ENCODE peak calls at places on chromosomes 11 and 22, in seven cellular contexts. S is cardiac fibroblast; F is AG04449; J is BE2C; Y is fibroblast of the aortic adventitia; E is CD8-positive, alpha-beta T cell; Z is ascending aorta. P is an unnamed sample.
A peak's percentile ranks its signal among the peaks of the same experiment; 100 is the strongest.

GRCh38 chr11:20518323-20518834 is 81.0 kb upstream of the SLC6A5 start:
- DNase-seq in S (no peak), F (no peak), J (no peak), Y (no peak), E (no peak), Z (no peak), P (no peak)

GRCh38 chr11:116691779-116692178 is 81.0 kb downstream of the BUD13 start:
- DNase-seq in S (peak; percentile 43), F (no peak), J (peak; percentile 75), Y (peak; percentile 26), E (peak; percentile 60), Z (no peak), P (no peak)

GRCh38 chr22:45848904-45849303 is 128.1 kb downstream of the WNT7B start:
- DNase-seq in S (no peak), F (no peak), J (no peak), Y (no peak), E (no peak), Z (no peak), P (no peak)

GRCh38 chr22:46514592-46515207 is 22.7 kb downstream of the CELSR1 start:
- DNase-seq in S (peak; percentile 39), F (no peak), J (no peak), Y (peak; percentile 49), E (no peak), Z (no peak), P (no peak)

GRCh38 chr11:61516675-61517516 is 8.3 kb downstream of the LRRC10B start:
- DNase-seq in S (peak; percentile 33), F (no peak), J (peak; percentile 44), Y (peak; percentile 31), E (peak; percentile 63), Z (no peak), P (no peak)

GRCh38 chr11:37026326-37026725 is 428.3 kb upstream of the RAG2 start:
- DNase-seq in S (no peak), F (no peak), J (no peak), Y (no peak), E (no peak), Z (no peak), P (no peak)

GRCh38 chr22:37194750-37195149 is 6.7 kb upstream of the C1QTNF6 start:
- DNase-seq in S (no peak), F (no peak), J (no peak), Y (no peak), E (no peak), Z (no peak), P (no peak)

GRCh38 chr22:46738961-46739870 is 1.2 kb upstream of the CERK start:
- DNase-seq in S (peak; percentile 80), F (no peak), J (peak; percentile 61), Y (peak; percentile 63), E (peak; percentile 27), Z (no peak), P (peak; percentile 86)

GRCh38 chr11:117989351-117990102 is 3.3 kb downstream of the IL10RA start:
- DNase-seq in S (no peak), F (no peak), J (no peak), Y (no peak), E (no peak), Z (no peak), P (no peak)
- H3K4me3 ChIP-seq in S (no peak overlapping the region), F (no peak overlapping the region), J (no peak overlapping the region), Y (no peak overlapping the region), E (peak overlapping the region; percentile 81), Z (peak overlapping the region; percentile 67), P (no peak overlapping the region)

GRCh38 chr22:24437820-24438328 is 10.5 kb downstream of the ADORA2A start:
- DNase-seq in S (no peak), F (no peak), J (peak; percentile 74), Y (peak; percentile 11), E (no peak), Z (no peak), P (no peak)
- TF ChIP-seq CTCF in S (peak; percentile 8), F (no peak), J (peak; percentile 57), Y (peak; percentile 27), E (no peak), Z (no peak), P (no peak)

GRCh38 chr11:13010737-13011342 is 1.7 kb downstream of the RASSF10 start:
- DNase-seq in S (no peak), F (no peak), J (no peak), Y (no peak), E (no peak), Z (no peak), P (no peak)
- H3K4me3 ChIP-seq in S (no peak overlapping the region), F (no peak overlapping the region), J (no peak overlapping the region), Y (no peak overlapping the region), E (no peak overlapping the region), Z (peak overlapping the region; percentile 47), P (peak overlapping the region; percentile 6)

GRCh38 chr11:42770444-42771065 is 541.2 kb upstream of the API5 start:
- DNase-seq in S (peak; percentile 39), F (no peak), J (peak; percentile 36), Y (no peak), E (no peak), Z (no peak), P (no peak)
- TF ChIP-seq CTCF in S (peak; percentile 46), F (peak; percentile 49), J (peak; percentile 78), Y (no peak), E (no peak), Z (no peak), P (peak; percentile 34)

DNA sequence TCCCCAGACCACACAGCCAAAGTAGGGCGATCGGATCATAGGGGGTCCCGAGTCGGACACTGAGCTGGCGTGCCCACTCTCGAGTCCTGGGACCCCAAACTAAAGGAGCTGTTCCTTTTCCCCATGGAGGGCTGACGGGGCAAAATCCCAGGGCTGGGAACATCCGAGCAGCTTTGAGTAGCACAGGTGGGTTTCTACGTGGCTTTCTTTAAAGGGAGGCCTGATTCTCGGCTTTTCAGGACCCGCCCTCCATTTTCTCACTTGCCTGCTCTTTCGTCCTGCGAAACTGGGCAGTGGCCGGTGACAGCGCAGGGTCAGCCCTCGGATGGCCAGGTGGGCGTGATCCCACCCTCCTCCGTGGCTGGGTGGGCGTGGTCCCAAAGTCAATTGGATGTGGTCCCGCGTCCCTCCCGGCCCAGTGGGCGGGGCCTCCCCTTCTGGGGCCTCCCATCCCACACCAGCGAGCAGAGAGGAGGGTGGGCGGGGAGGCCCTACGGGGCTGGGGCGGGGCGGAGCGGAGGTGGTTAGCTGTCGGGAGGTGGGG is 17.5 kb upstream of the TXNRD2 start:
- DNase-seq in S (peak; percentile 33), F (no peak), J (peak; percentile 86), Y (peak; percentile 56), E (no peak), Z (peak; percentile 49), P (no peak)
- H3K4me3 ChIP-seq in S (no peak overlapping the region), F (peak overlapping the region; percentile 23), J (peak overlapping the region; percentile 26), Y (peak overlapping the region; percentile 53), E (no peak overlapping the region), Z (peak overlapping the region; percentile 51), P (peak overlapping the region; percentile 48)

P was measured in retinal pigment epithelial cell.